ENCODE peak calls at places on chromosomes 6 and 20, in six cellular contexts. I is H1, H is HepG2, O is GM12878, X is K562, M is A549. B is an unnamed sample.

GRCh38 chr6:33847078-33847477 is 43.3 kb upstream of the MLN start:
- DNase-seq in O (no peak), H (no peak), X (no peak), I (no peak), M (no peak), B (no peak)

GRCh38 chr20:5492941-5493340 is 176.2 kb upstream of the PROKR2 start:
- DNase-seq in M (no peak), O (no peak), X (no peak), H (no peak), I (no peak), B (no peak)

GRCh38 chr6:51893356-51893755 is 194.1 kb downstream of the PKHD1 start:
- DNase-seq in H (no peak), I (no peak), O (no peak), X (no peak), M (no peak), B (no peak)

GRCh38 chr20:60589624-60590023 is 631.4 kb downstream of the CDH26 start:
- DNase-seq in H (no peak), O (no peak), X (peak; percentile 15), M (no peak), I (peak; percentile 7), B (peak; percentile 3)

GRCh38 chr6:52643158-52643557 is 27.8 kb upstream of the TMEM14A start:
- DNase-seq in O (no peak), I (no peak), H (no peak), X (no peak), M (no peak), B (peak; percentile 45)

GRCh38 chr6:79601020-79601609 is 30.0 kb upstream of the SH3BGRL2 start:
- DNase-seq in M (peak; percentile 14), O (no peak), I (no peak), H (peak; percentile 42), X (no peak), B (peak; percentile 88)

GRCh38 chr6:129766959-129767728 is 57.2 kb upstream of the ARHGAP18 start:
- DNase-seq in X (peak; percentile 25), H (no peak), O (no peak), M (no peak), I (no peak), B (peak; percentile 77)

GRCh38 chr6:45780523-45780922 is 235.1 kb downstream of the CLIC5 start:
- DNase-seq in M (no peak), I (no peak), H (no peak), O (no peak), X (no peak), B (no peak)

GRCh38 chr20:5654557-5654956 is 95.6 kb upstream of the SHLD1 start:
- DNase-seq in M (peak; percentile 95), H (peak; percentile 93), O (no peak), X (no peak), I (no peak), B (peak; percentile 97)

GRCh38 chr6:3887150-3887700 is 38.1 kb downstream of the FAM50B start:
- DNase-seq in M (no peak), I (no peak), H (peak; percentile 57), X (no peak), O (peak; percentile 1), B (peak; percentile 54)

GRCh38 chr6:53986165-53986720 is 125.0 kb upstream of the MLIP start:
- DNase-seq in M (peak; percentile 10), I (no peak), X (no peak), H (peak; percentile 46), O (no peak), B (peak; percentile 70)

GRCh38 chr6:52534363-52534762 is 42.5 kb downstream of the TRAM2 start:
- DNase-seq in M (no peak), I (no peak), O (no peak), H (no peak), X (no peak), B (no peak)

GRCh38 chr20:63970714-63971431 is 1.1 kb upstream of the ZNF512B start:
- DNase-seq in H (no peak), I (no peak), X (no peak), M (no peak), O (no peak), B (no peak)

GRCh38 chr6:18280084-18280483 is 15.8 kb upstream of the DEK start:
- DNase-seq in M (no peak), I (no peak), H (no peak), X (no peak), O (no peak), B (no peak)

GRCh38 chr6:113103618-113104390 is 753.3 kb upstream of the MARCKS start:
- DNase-seq in I (no peak), H (no peak), X (no peak), M (no peak), O (no peak), B (peak; percentile 74)

GRCh38 chr6:11681770-11682169 is 96.8 kb downstream of the ADTRP start:
- DNase-seq in H (no peak), X (no peak), O (no peak), M (no peak), I (no peak), B (no peak)

GRCh38 chr6:147268254-147268653 is 64.0 kb downstream of the STXBP5 start:
- DNase-seq in O (no peak), I (no peak), X (no peak), M (no peak), H (no peak), B (peak; percentile 80)

GRCh38 chr20:10992776-10993175 is 319.0 kb upstream of the JAG1 start:
- DNase-seq in H (no peak), O (no peak), X (no peak), I (no peak), M (no peak), B (peak; percentile 28)

GRCh38 chr6:34574647-34575293 is 18.6 kb upstream of the SPDEF start:
- DNase-seq in H (no peak), I (no peak), X (no peak), O (no peak), M (no peak), B (no peak)

GRCh38 chr6:89649682-89650081 is 11.1 kb upstream of the LYRM2 start:
- DNase-seq in I (no peak), H (no peak), M (no peak), O (no peak), X (no peak), B (no peak)

GRCh38 chr6:85483861-85484260 is 34.0 kb downstream of the NT5E start:
- DNase-seq in X (no peak), M (no peak), I (no peak), O (no peak), H (no peak), B (no peak)

GRCh38 chr6:100134703-100135102 is 140.7 kb upstream of the MCHR2 start:
- DNase-seq in M (no peak), I (no peak), O (no peak), X (no peak), H (no peak), B (peak; percentile 23)

GRCh38 chr6:27575594-27576361 is 102.9 kb upstream of the ZNF184 start:
- DNase-seq in M (no peak), O (no peak), X (peak; percentile 47), H (peak; percentile 27), I (no peak), B (no peak)

GRCh38 chr6:158041788-158042187 is 60.1 kb downstream of the SYNJ2 start:
- DNase-seq in M (no peak), O (no peak), I (no peak), X (no peak), H (no peak), B (no peak)

GRCh38 chr6:80214436-80215022 is 108.1 kb downstream of the BCKDHB start:
- DNase-seq in I (no peak), O (no peak), M (peak; percentile 23), H (peak; percentile 29), X (peak; percentile 9), B (peak; percentile 70)

GRCh38 chr20:64164123-64164836 is at the start of gene MYT1:
- DNase-seq in I (no peak), X (no peak), H (no peak), M (no peak), O (no peak), B (no peak)

GRCh38 chr20:18388860-18389259 is 78.0 kb downstream of the DZANK1 start:
- DNase-seq in O (no peak), I (no peak), X (no peak), H (peak; percentile 95), M (peak; percentile 18), B (peak; percentile 77)

GRCh38 chr6:110320307-110320706 is 37.8 kb downstream of the METTL24 start:
- DNase-seq in O (no peak), M (no peak), H (no peak), I (no peak), X (no peak), B (no peak)

DNA sequence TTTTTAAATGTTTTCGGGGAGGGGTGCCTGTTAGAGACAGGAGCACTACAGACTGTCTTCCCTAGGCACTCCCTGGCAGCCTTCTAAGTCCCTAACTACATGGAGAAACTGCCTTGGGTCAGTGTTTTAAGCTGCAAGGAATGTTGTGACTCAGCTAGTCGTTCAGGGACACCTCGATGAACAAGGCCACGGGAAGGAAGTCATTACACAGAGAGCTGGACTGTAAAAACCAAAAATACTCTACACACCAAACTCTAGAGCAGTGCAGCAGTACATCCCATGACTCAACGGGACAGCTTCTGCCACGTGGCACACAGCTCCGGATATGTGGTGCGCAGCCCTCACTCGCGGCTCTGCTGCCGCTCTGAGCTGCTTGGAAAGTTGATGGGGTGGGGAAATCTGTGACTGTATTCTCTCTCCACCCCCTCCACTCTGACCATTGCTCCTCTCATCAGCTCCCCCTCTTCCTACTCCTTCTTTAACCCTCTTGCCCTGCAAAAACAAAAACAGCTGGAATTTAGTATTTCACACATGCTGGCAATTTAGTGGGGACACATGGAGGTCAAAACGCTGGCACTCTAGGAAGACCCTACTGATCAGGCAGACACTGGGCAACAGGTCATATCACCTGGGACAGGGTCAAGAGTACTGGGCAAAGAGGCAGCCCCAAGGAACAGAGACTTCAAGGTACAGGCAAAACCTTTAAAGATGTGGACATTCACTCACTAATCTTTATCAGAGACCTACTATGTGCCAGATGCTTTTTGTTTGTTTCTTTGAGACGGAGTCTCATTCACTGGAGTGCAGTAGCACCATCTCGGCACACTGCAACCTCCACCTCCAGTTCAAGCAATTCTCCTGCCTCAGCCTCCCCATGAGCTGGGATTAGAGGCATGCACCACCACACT is 10.9 kb upstream of the LPIN3 start:
- DNase-seq in M (peak; percentile 44), I (no peak), H (peak; percentile 82), X (no peak), O (no peak), B (peak; percentile 99)
- TF ChIP-seq POLR2A in M (no peak), I (no peak), H (peak; percentile 48), X (no peak), O (peak; percentile 50), B (peak; percentile 72)

GRCh38 chr6:66948106-66948505 is 1241.1 kb upstream of the EYS start:
- DNase-seq in I (no peak), H (no peak), M (no peak), X (no peak), O (no peak), B (no peak)
- TF ChIP-seq USF2 in I (no peak), H (no peak), M (no peak), X (no peak), O (no peak), B (no peak)

GRCh38 chr6:139205843-139206242 is 71.0 kb downstream of the HECA start:
- DNase-seq in I (no peak), X (no peak), H (no peak), M (no peak), O (no peak), B (no peak)
- H3K9me3 ChIP-seq in I (peaks cover 19% of the 10 kb centered on the region), X (no peaks in the 10 kb centered on the region), H (peaks cover 35% of the 10 kb centered on the region), M (no peaks in the 10 kb centered on the region), O (peaks cover 3% of the 10 kb centered on the region), B (peaks cover 11% of the 10 kb centered on the region)

GRCh38 chr20:3209023-3209945 is at the start of gene ITPA:
- DNase-seq in I (no peak), H (peak; percentile 75), O (no peak), X (peak; percentile 76), M (peak; percentile 81), B (peak; percentile 20)
- TF ChIP-seq POLR2A in I (no peak), H (peak; percentile 86), O (peak; percentile 86), X (peak; percentile 88), M (peak; percentile 71), B (peak; percentile 26)